ENCODE peak calls at places on chromosomes 1 and 21, in eight cellular contexts. L is activated T-cell treated with anti-CD3 and anti-CD28 coated beads, Interleukin-2, amount 50 U/mL, for 1 hour; G is germinal center; Y is CD8-positive, alpha-beta T cell; I is GM13977; C is stimulated activated CD4-positive, alpha-beta T cell treated with anti-CD3 and anti-CD28 coated beads, TNF-alpha, amount 100 ng/mL, for 48 hours; V is GM04503; E is GM20000. B is an unnamed sample.

GRCh38 chr1:108200627-108201106 is 524 bp upstream of the SLC25A24 start:
- DNase-seq in L (peak; percentile 43), I (peak; percentile 61), G (peak; percentile 71), E (peak; percentile 57), Y (peak; percentile 60), C (peak; percentile 34), V (peak; percentile 31), B (peak; percentile 63)

GRCh38 chr1:12472798-12473551 is 145.0 kb downstream of the DHRS3 start:
- DNase-seq in C (peak; percentile 67), L (peak; percentile 67), V (no peak), G (peak; percentile 35), E (peak; percentile 22), I (no peak), Y (peak; percentile 77), B (peak; percentile 56)

GRCh38 chr1:209455133-209455532 is 128.4 kb upstream of the CAMK1G start:
- DNase-seq in E (no peak), L (no peak), I (no peak), Y (no peak), V (no peak), G (no peak), C (no peak), B (no peak)

GRCh38 chr1:153614906-153615305 is 1.2 kb downstream of the S100A14 start:
- DNase-seq in L (no peak), G (no peak), V (no peak), Y (no peak), C (no peak), E (no peak), I (no peak), B (no peak)

GRCh38 chr1:2377751-2378440 is 13.5 kb downstream of the MORN1 start:
- DNase-seq in Y (no peak), I (no peak), L (no peak), C (no peak), E (no peak), V (no peak), G (no peak), B (no peak)

GRCh38 chr1:89815611-89816010 is 5.2 kb upstream of the LRRC8D start:
- DNase-seq in V (no peak), E (no peak), C (no peak), L (no peak), Y (no peak), I (no peak), G (no peak), B (peak; percentile 75)

GRCh38 chr1:59029366-59029765 is 245.5 kb upstream of the JUN start:
- DNase-seq in L (no peak), Y (no peak), G (no peak), E (no peak), C (no peak), I (no peak), V (no peak), B (no peak)

GRCh38 chr21:38303300-38303699 is 46.5 kb downstream of the KCNJ15 start:
- DNase-seq in L (no peak), V (peak; percentile 94), G (no peak), E (no peak), I (no peak), Y (no peak), C (no peak), B (no peak)

GRCh38 chr21:36966846-36967657 is 583 bp upstream of the HLCS start:
- DNase-seq in E (no peak), I (no peak), C (no peak), G (no peak), Y (no peak), L (no peak), V (no peak), B (no peak)

GRCh38 chr21:32599146-32599925 is 12.8 kb downstream of the CFAP298 start:
- DNase-seq in G (no peak), C (no peak), L (no peak), E (no peak), I (no peak), V (no peak), Y (no peak), B (no peak)

GRCh38 chr1:117622726-117623125 is 16.9 kb downstream of the TENT5C start:
- DNase-seq in V (no peak), Y (peak; percentile 44), E (no peak), I (no peak), C (no peak), G (no peak), L (no peak), B (no peak)

GRCh38 chr1:96388421-96389310 is 332.9 kb upstream of the PTBP2 start:
- DNase-seq in C (no peak), Y (no peak), L (no peak), E (no peak), V (no peak), I (no peak), G (no peak), B (no peak)

GRCh38 chr1:218673170-218673569 is 328.0 kb downstream of the TGFB2 start:
- DNase-seq in E (no peak), I (no peak), Y (no peak), G (no peak), L (no peak), V (no peak), C (no peak), B (no peak)

GRCh38 chr1:224498574-224499170 is 64.1 kb upstream of the WDR26 start:
- DNase-seq in L (no peak), E (no peak), G (no peak), Y (no peak), V (no peak), C (no peak), I (no peak), B (peak; percentile 50)

GRCh38 chr1:6331543-6332246 is 61.9 kb downstream of the ACOT7 start:
- DNase-seq in L (no peak), G (no peak), E (no peak), V (no peak), C (no peak), I (no peak), Y (no peak), B (no peak)

B was measured in GM12865.